ENCODE peak calls at places on chromosome 20, in five cellular contexts. F, L, C, Z and J are unnamed samples.

GRCh38 chr20:19907326-19908056 is 109.7 kb upstream of the NAA20 start:
- DNase-seq in F (no peak), L (no peak), C (no peak), Z (no peak), J (no peak)

GRCh38 chr20:10511507-10512231 is 76.6 kb downstream of the SLX4IP start:
- DNase-seq in F (peak; percentile 93), L (peak; percentile 87), C (peak; percentile 92), Z (peak; percentile 58), J (peak; percentile 26)

GRCh38 chr20:33415948-33416347 is 14.6 kb upstream of the CDK5RAP1 start:
- DNase-seq in F (no peak), L (peak; percentile 55), C (no peak), Z (peak; percentile 50), J (peak; percentile 82)

GRCh38 chr20:19827818-19828217 is 69.8 kb downstream of the RIN2 start:
- DNase-seq in F (no peak), L (no peak), C (no peak), Z (no peak), J (no peak)

GRCh38 chr20:63957004-63957689 is 931 bp upstream of the UCKL1 start:
- DNase-seq in F (no peak), L (peak; percentile 73), C (peak; percentile 92), Z (peak; percentile 64), J (peak; percentile 95)

GRCh38 chr20:51014797-51015722 is 7.8 kb downstream of the KCNG1 start:
- DNase-seq in F (peak; percentile 71), L (peak; percentile 20), C (peak; percentile 59), Z (peak; percentile 73), J (peak; percentile 94)

GRCh38 chr20:41249781-41250281 is 67.7 kb downstream of the ZHX3 start:
- DNase-seq in F (no peak), L (peak; percentile 27), C (no peak), Z (peak; percentile 22), J (peak; percentile 70)

GRCh38 chr20:52060794-52061714 is 130.5 kb downstream of the ZFP64 start:
- DNase-seq in F (no peak), L (no peak), C (no peak), Z (peak; percentile 30), J (peak; percentile 67)

GRCh38 chr20:54208492-54209044 is 681 bp downstream of the PFDN4 start:
- DNase-seq in F (no peak), L (no peak), C (no peak), Z (no peak), J (peak; percentile 23)

GRCh38 chr20:62977613-62978558 is 25.4 kb downstream of the SLC17A9 start:
- DNase-seq in F (no peak), L (no peak), C (peak; percentile 87), Z (no peak), J (no peak)

GRCh38 chr20:38268115-38268514 is 7.6 kb upstream of the KIAA1755 start:
- DNase-seq in F (no peak), L (no peak), C (no peak), Z (no peak), J (no peak)

GRCh38 chr20:17530716-17531536 is at the start of gene BFSP1:
- DNase-seq in F (peak; percentile 74), L (peak; percentile 71), C (peak; percentile 82), Z (peak; percentile 77), J (peak; percentile 87)

GRCh38 chr20:22402550-22402949 is 181.8 kb downstream of the FOXA2 start:
- DNase-seq in F (no peak), L (no peak), C (no peak), Z (no peak), J (no peak)

GRCh38 chr20:17610566-17611289 is 40.9 kb downstream of the DSTN start:
- DNase-seq in F (no peak), L (peak; percentile 23), C (peak; percentile 84), Z (no peak), J (no peak)

GRCh38 chr20:38337561-38338140 is 8.6 kb upstream of the LBP start:
- DNase-seq in F (no peak), L (no peak), C (no peak), Z (peak; percentile 30), J (peak; percentile 85)

GRCh38 chr20:49566401-49566800 is 1.5 kb downstream of the PTGIS start:
- DNase-seq in F (no peak), L (no peak), C (no peak), Z (no peak), J (no peak)

GRCh38 chr20:62716198-62716940 is 7.7 kb downstream of the NTSR1 start:
- DNase-seq in F (no peak), L (no peak), C (no peak), Z (no peak), J (no peak)

GRCh38 chr20:10047427-10047826 is 12.6 kb downstream of the ANKEF1 start:
- DNase-seq in F (no peak), L (no peak), C (no peak), Z (peak; percentile 26), J (peak; percentile 27)

GRCh38 chr20:58179432-58180099 is 48.9 kb downstream of the ANKRD60 start:
- DNase-seq in F (peak; percentile 61), L (no peak), C (peak; percentile 91), Z (peak; percentile 67), J (peak; percentile 96)

GRCh38 chr20:58182521-58183140 is 45.8 kb downstream of the ANKRD60 start:
- DNase-seq in F (no peak), L (no peak), C (no peak), Z (no peak), J (no peak)

GRCh38 chr20:58177799-58178198 is 50.7 kb downstream of the ANKRD60 start:
- DNase-seq in F (no peak), L (no peak), C (no peak), Z (no peak), J (no peak)

GRCh38 chr20:58175836-58176235 is 52.6 kb downstream of the ANKRD60 start:
- DNase-seq in F (no peak), L (no peak), C (no peak), Z (no peak), J (no peak)

GRCh38 chr20:58179083-58179431 is 49.4 kb downstream of the ANKRD60 start:
- DNase-seq in F (no peak), L (no peak), C (no peak), Z (no peak), J (no peak)
- H3K4me3 ChIP-seq in F (peak overlapping the region; percentile 28), L (no peak overlapping the region), C (peak overlapping the region; percentile 35), Z (no peak overlapping the region), J (no peak overlapping the region)

DNA sequence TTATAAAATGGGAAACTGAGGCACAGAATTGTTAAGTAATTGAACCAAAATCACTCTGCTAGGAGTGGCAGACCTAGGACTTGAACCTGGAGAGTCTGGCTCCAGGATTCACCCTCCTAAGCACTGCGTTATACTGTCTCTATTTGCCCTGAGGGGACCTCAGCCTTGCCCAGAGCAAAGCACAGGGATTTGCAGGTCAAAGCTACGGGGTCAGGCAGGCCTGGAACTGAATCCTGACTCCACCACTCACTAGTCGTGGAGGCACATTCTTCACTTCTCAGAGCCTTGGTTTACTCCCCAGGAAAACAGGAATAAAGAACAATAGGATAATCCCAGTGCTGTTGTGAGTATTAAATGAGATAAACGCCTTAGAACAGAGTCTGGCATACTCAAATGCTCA is 19.4 kb downstream of the KCNK15 start:
- DNase-seq in F (no peak), L (no peak), C (peak; percentile 22), Z (no peak), J (peak; percentile 24)
- H3K27me3 ChIP-seq in F (peaks cover 43% of the 10 kb centered on the region), L (no peaks in the 10 kb centered on the region), C (peaks cover 16% of the 10 kb centered on the region), Z (no peaks in the 10 kb centered on the region), J (no peaks in the 10 kb centered on the region)

DNA sequence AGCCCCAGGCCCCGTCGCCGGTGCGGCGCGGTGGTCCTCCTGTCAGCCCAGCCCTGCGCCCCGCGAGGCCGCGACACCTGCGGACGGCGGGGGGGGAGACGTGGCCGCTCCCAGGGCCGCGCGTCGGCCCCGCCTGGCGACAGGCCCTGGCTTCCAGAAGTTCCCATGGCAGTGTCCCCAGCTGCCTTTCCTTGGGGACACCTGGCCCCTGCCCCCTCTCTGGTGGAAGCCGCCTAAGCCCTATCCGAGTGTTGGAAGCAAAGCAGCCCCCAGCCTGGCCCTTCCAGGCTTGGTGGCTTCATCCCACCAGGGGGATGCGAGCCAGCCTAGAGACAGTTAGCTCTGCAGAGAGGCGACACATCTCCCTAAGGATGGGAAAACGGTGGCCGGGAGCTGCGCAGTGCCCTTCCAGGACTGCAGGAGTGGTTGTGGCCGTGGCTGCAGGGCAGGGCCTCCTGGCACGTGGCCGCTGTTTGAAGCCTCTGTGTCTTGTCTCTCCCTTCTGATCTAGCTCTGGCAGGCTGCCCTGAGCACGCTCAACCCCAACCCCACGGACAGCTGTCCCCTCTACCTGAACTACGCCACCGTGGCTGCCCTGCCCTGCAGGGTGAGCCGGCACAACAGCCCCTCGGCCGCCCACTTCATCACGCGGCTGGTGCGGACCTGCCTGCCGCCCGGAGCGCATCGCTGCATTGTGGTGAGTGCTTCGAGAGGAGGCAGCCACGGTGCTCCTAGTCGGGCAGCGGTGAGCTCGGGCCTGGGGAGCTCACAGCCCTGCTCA is 816 bp downstream of the NPEPL1 start:
- DNase-seq in F (peak; percentile 43), L (peak; percentile 22), C (peak; percentile 90), Z (peak; percentile 7), J (peak; percentile 70)
- H3K4me3 ChIP-seq in F (peak overlapping the region; percentile 42), L (no peak overlapping the region), C (peak overlapping the region; percentile 52), Z (no peak overlapping the region), J (peak overlapping the region; percentile 5)

DNA sequence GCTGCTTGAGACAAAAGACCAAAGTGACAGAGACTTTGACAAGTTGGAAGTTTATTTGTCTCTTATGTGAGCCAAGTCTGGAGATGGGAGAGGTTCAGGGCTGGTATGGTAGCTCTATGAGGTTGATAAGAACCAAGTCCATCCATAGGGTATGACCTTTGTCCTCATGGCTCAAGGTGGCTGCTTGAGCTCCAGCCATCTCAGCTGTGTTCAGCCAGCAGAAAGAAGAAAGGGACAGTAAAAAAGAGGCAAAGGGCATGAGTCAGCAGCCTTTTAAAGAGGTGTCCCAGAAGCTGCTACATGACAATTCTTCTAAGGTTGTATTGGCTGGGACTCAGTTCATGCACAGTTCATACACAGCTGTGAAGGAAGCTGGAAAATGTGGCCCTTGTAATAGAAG is 49.0 kb downstream of the CD40 start:
- DNase-seq in F (no peak), L (no peak), C (no peak), Z (no peak), J (no peak)
- H3K27me3 ChIP-seq in F (peaks cover 33% of the 10 kb centered on the region), L (no peaks in the 10 kb centered on the region), C (peaks cover 32% of the 10 kb centered on the region), Z (peaks cover 3% of the 10 kb centered on the region), J (peaks cover 6% of the 10 kb centered on the region)

GRCh38 chr20:47931002-47931401 is 145.7 kb upstream of the SULF2 start:
- DNase-seq in F (no peak), L (no peak), C (no peak), Z (no peak), J (no peak)
- H3K4me3 ChIP-seq in F (no peak overlapping the region), L (no peak overlapping the region), C (no peak overlapping the region), Z (no peak overlapping the region), J (no peak overlapping the region)